ENCODE peak calls at places on chromosomes 13 and 19, in five cellular contexts. S, N, G, B and A are unnamed samples.

GRCh38 chr13:49791753-49792549 is 531 bp downstream of the KPNA3 start:
- DNase-seq in S (peak; percentile 69), N (peak; percentile 35), G (peak; percentile 60), B (peak; percentile 53), A (no peak)

GRCh38 chr19:16542045-16542893 is at the start of gene CHERP:
- DNase-seq in S (peak; percentile 97), N (peak; percentile 93), G (peak; percentile 94), B (peak; percentile 97), A (peak; percentile 64)

GRCh38 chr13:112451512-112452379 is 75.6 kb downstream of the SPACA7 start:
- DNase-seq in S (peak; percentile 40), N (no peak), G (no peak), B (no peak), A (no peak)

GRCh38 chr13:91701975-91702374 is 303.6 kb downstream of the GPC5 start:
- DNase-seq in S (no peak), N (no peak), G (no peak), B (no peak), A (no peak)

GRCh38 chr13:59342396-59342795 is 821.3 kb downstream of the DIAPH3 start:
- DNase-seq in S (no peak), N (peak; percentile 60), G (no peak), B (no peak), A (no peak)

GRCh38 chr13:21149568-21149967 is 26.8 kb downstream of the SKA3 start:
- DNase-seq in S (no peak), N (no peak), G (no peak), B (no peak), A (no peak)

GRCh38 chr19:51150627-51151026 is 8.5 kb downstream of the SIGLEC7 start:
- DNase-seq in S (no peak), N (peak; percentile 15), G (no peak), B (no peak), A (no peak)

GRCh38 chr13:31765441-31765840 is 26.1 kb downstream of the RXFP2 start:
- DNase-seq in S (no peak), N (peak; percentile 65), G (no peak), B (no peak), A (no peak)

GRCh38 chr19:42121666-42122069 is 10.6 kb downstream of the POU2F2 start:
- DNase-seq in S (peak; percentile 86), N (peak; percentile 82), G (no peak), B (peak; percentile 3), A (no peak)

GRCh38 chr19:4830332-4830731 is 1.2 kb downstream of the TICAM1 start:
- DNase-seq in S (no peak), N (no peak), G (no peak), B (no peak), A (no peak)